ENCODE peak calls at places on chromosomes 7 and 10, in four cellular contexts. P, H, D and Q are unnamed samples.

GRCh38 chr7:70271617-70272081 is 673.4 kb downstream of the AUTS2 start:
- DNase-seq in P (no peak), H (no peak), D (no peak), Q (peak)

GRCh38 chr10:131439705-131440104 is 128.2 kb upstream of the TCERG1L start:
- DNase-seq in H (no peak), D (no peak), P (no peak), Q (no peak)

GRCh38 chr7:17822557-17823173 is 117.6 kb downstream of the SNX13 start:
- DNase-seq in D (no peak), P (no peak), H (no peak), Q (no peak)

GRCh38 chr7:12620371-12620770 is 49.9 kb downstream of the SCIN start:
- DNase-seq in P (no peak), H (no peak), D (no peak), Q (no peak)

GRCh38 chr7:12583181-12583580 is 12.7 kb downstream of the SCIN start:
- DNase-seq in H (no peak), P (no peak), D (no peak), Q (no peak)

GRCh38 chr7:52071744-52072143 is 755.1 kb upstream of the COBL start:
- DNase-seq in H (no peak), D (no peak), P (no peak), Q (no peak)

GRCh38 chr10:70162892-70163201 is 7.5 kb downstream of the SAR1A start:
- DNase-seq in P (no peak), H (no peak), D (no peak), Q (no peak)

GRCh38 chr10:59372543-59372942 is 10.2 kb upstream of the FAM13C start:
- DNase-seq in D (no peak), H (no peak), P (no peak), Q (no peak)

GRCh38 chr10:7260412-7260900 is 150.4 kb downstream of the SFMBT2 start:
- DNase-seq in H (peak), D (peak), P (peak), Q (peak)

GRCh38 chr10:97931041-97931440 is 81.4 kb downstream of the GOLGA7B start:
- DNase-seq in P (no peak), D (no peak), H (no peak), Q (no peak)

GRCh38 chr10:25226775-25227682 is 52.2 kb downstream of the GPR158 start:
- DNase-seq in D (peak), P (no peak), H (peak), Q (peak)

GRCh38 chr7:159211540-159212182 is 67.0 kb upstream of the VIPR2 start:
- DNase-seq in P (no peak), D (no peak), H (no peak), Q (no peak)

GRCh38 chr10:70007116-70007820 is 45.4 kb upstream of the MACROH2A2 start:
- DNase-seq in D (no peak), H (no peak), P (no peak), Q (no peak)

GRCh38 chr7:142812437-142813215 is 41.9 kb downstream of the PRSS2 start:
- DNase-seq in D (no peak), H (no peak), P (no peak), Q (no peak)

GRCh38 chr7:35037526-35038339 is 448 bp upstream of the DPY19L1 start:
- DNase-seq in P (peak), D (peak), H (peak), Q (peak)

GRCh38 chr7:60706-61105 is 131.7 kb upstream of the FAM20C start:
- DNase-seq in D (no peak), P (no peak), H (no peak), Q (no peak)

GRCh38 chr10:48448796-48449195 is 142.3 kb downstream of the MAPK8 start:
- DNase-seq in P (no peak), H (no peak), D (no peak), Q (no peak)

GRCh38 chr10:67788028-67788886 is 49.7 kb downstream of the DNAJC12 start:
- DNase-seq in D (peak), H (peak), P (no peak), Q (no peak)

GRCh38 chr10:13784067-13784466 is 197.3 kb downstream of the PRPF18 start:
- DNase-seq in H (peak), D (peak), P (no peak), Q (no peak)

GRCh38 chr7:24503511-24503910 is 69.7 kb upstream of the PALS2 start:
- DNase-seq in P (no peak), D (no peak), H (no peak), Q (no peak)

GRCh38 chr7:79790863-79791262 is 337.4 kb upstream of the MAGI2 start:
- DNase-seq in H (no peak), D (peak), P (no peak), Q (no peak)

GRCh38 chr7:113797420-113797995 is 121.3 kb downstream of the PPP1R3A start:
- DNase-seq in P (no peak), D (no peak), H (no peak), Q (no peak)

GRCh38 chr10:25627606-25628005 is 306.4 kb upstream of the MYO3A start:
- DNase-seq in H (no peak), P (no peak), D (no peak), Q (no peak)

DNA sequence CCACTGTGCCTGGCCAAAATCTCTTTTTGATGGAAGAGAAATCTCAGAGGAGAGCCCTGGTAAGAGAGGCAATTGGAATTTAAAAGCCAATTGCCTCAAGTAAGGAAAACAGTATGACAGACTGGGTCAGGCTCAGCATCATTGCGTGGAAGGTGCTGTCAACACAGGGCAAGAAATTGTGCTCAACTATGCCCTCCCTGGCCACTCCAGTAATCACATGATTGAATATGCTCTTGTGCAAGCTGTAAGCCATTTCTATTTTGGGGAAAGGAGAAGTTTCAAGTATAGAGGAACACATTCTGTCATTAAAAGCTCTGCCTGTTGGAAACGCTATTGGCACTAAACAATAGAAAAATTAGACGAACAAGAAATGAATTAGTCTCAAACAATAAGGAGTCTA is 1127.7 kb downstream of the REEP3 start:
- DNase-seq in P (no peak), D (peak), H (no peak), Q (no peak)
- TF ChIP-seq CTCF in P (no peak), D (peak), H (no peak), Q (no peak)

DNA sequence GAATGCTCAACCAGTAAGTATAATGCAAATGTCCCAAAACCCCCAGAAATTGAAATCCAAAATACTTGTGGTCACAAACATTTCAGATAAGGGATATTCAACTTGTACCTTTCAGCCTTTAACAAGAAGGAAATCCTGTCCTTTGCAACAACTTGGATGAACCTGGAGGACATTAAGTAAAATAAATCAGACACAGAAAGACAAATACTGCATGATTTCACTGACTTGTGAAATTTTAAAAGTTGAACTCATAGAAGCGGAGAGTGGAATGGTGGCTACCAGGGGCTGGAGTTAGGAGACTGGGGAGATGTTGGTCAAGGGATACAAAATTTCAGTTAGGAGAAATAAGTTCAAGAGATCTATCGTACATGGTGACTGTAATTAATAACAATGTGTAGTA is 187.6 kb downstream of the DNAH11 start:
- DNase-seq in P (no peak), H (no peak), D (no peak), Q (no peak)
- H3K4me3 ChIP-seq in P (no peak), H (no peak), D (no peak), Q (no peak)

DNA sequence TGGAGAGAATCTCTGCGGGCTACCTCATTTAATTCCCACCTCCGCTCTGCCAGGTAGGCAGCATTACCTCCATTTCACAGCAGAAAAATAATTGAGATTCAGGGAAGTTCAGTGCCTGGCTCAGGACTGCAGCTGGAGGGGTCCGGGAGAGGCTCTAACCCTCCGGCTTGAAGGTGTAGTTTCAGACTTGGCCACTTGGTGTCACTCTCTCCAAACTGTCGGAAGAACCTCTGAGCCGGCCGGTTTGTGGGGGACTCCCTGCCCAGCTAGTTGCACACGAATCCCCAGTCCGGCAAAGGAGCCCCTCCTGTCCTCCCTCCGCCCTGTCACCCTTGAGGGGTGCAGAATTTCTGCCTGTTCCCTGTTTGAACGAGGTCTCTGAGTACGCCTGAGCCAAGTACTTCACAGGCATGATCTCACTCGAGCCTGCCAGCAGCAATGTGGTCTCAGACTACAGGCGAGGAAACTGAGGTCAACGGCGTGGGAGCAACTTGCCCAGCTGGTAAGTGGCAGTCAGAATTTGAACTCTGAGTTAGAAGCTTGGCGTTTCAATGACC is 144.7 kb upstream of the ZNF716 start:
- DNase-seq in D (no peak), P (no peak), H (no peak), Q (no peak)
- TF ChIP-seq CTCF in D (no peak), P (no peak), H (no peak), Q (no peak)

GRCh38 chr10:44209806-44210205 is 175.1 kb downstream of the CXCL12 start:
- DNase-seq in D (peak), H (no peak), P (no peak), Q (no peak)
- H3K4me3 ChIP-seq in D (no peak), H (no peak), P (no peak), Q (no peak)

GRCh38 chr7:40833541-40834234 is 698.9 kb downstream of the SUGCT start:
- DNase-seq in H (no peak), D (no peak), P (no peak), Q (no peak)
- TF ChIP-seq CTCF in H (no peak), D (no peak), P (no peak), Q (peak)

GRCh38 chr10:28495084-28495483 is 37.8 kb upstream of the WAC start:
- DNase-seq in H (no peak), P (no peak), D (no peak), Q (no peak)

GRCh38 chr10:28496017-28496416 is 36.9 kb upstream of the WAC start:
- DNase-seq in P (no peak), D (no peak), H (no peak), Q (no peak)

GRCh38 chr10:28496481-28496961 is 36.4 kb upstream of the WAC start:
- DNase-seq in D (no peak), H (no peak), P (no peak), Q (no peak)

GRCh38 chr10:28492556-28492955 is 40.4 kb upstream of the WAC start:
- DNase-seq in P (no peak), H (no peak), D (no peak), Q (no peak)

GRCh38 chr10:28494420-28494819 is 38.5 kb upstream of the WAC start:
- DNase-seq in H (no peak), P (no peak), D (no peak), Q (no peak)
- H3K4me3 ChIP-seq in H (no peak), P (no peak), D (no peak), Q (no peak)